ENCODE peak calls at places on chromosomes 12 and 14, in four cellular contexts. S is GM12865, Y is Kasumi-1, Z is nucleus accumbens. P is an unnamed sample.

GRCh38 chr12:60684988-60685655 is 1089.3 kb downstream of the SLC16A7 start:
- DNase-seq in S (peak), Y (no peak), Z (no peak), P (no peak)

GRCh38 chr12:5392961-5393360 is 38.9 kb upstream of the NTF3 start:
- DNase-seq in S (no peak), Y (no peak), Z (no peak), P (no peak)

GRCh38 chr12:68804654-68805591 is 3.1 kb upstream of the MDM2 start:
- DNase-seq in S (no peak), Y (no peak), Z (no peak), P (no peak)

GRCh38 chr12:122681814-122682213 is 21.3 kb downstream of the HCAR2 start:
- DNase-seq in S (peak), Y (no peak), Z (peak), P (peak)

GRCh38 chr14:37681486-37681885 is 86.1 kb downstream of the TTC6 start:
- DNase-seq in S (no peak), Y (no peak), Z (no peak), P (no peak)

GRCh38 chr12:26918321-26919215 is 19.2 kb downstream of the INTS13 start:
- DNase-seq in S (no peak), Y (peak), Z (no peak), P (peak)

GRCh38 chr12:108793756-108794441 is 62.6 kb upstream of the CORO1C start:
- DNase-seq in S (no peak), Y (no peak), Z (no peak), P (no peak)

GRCh38 chr14:97626088-97626487 is 828.9 kb downstream of the VRK1 start:
- DNase-seq in S (no peak), Y (no peak), Z (no peak), P (no peak)

GRCh38 chr14:69056389-69056788 is 77.3 kb upstream of the ACTN1 start:
- DNase-seq in S (no peak), Y (no peak), Z (peak), P (peak)

GRCh38 chr12:101703487-101703886 is 6.0 kb downstream of the CHPT1 start:
- DNase-seq in S (no peak), Y (no peak), Z (no peak), P (no peak)

GRCh38 chr12:10900530-10900929 is 8.8 kb downstream of the TAS2R13 start:
- DNase-seq in S (no peak), Y (no peak), Z (no peak), P (no peak)

GRCh38 chr12:126337556-126337955 is 1272.3 kb downstream of the AACS start:
- DNase-seq in S (no peak), Y (no peak), Z (no peak), P (no peak)

GRCh38 chr12:10143205-10143604 is 13.2 kb upstream of the CLEC7A start:
- DNase-seq in S (no peak), Y (no peak), Z (no peak), P (no peak)

GRCh38 chr12:95390192-95390591 is 83.8 kb upstream of the METAP2 start:
- DNase-seq in S (peak), Y (no peak), Z (no peak), P (no peak)

GRCh38 chr12:127489055-127489454 is 777.9 kb upstream of the TMEM132C start:
- DNase-seq in S (no peak), Y (no peak), Z (no peak), P (no peak)

GRCh38 chr14:104689620-104690265 is 325 bp downstream of the INF2 start:
- DNase-seq in S (no peak), Y (no peak), Z (peak), P (no peak)

GRCh38 chr12:71141270-71141948 is 16.4 kb downstream of the TSPAN8 start:
- DNase-seq in S (no peak), Y (no peak), Z (no peak), P (no peak)

GRCh38 chr14:102537981-102538597 is 28.5 kb upstream of the ANKRD9 start:
- DNase-seq in S (no peak), Y (no peak), Z (no peak), P (no peak)

GRCh38 chr14:71498151-71498734 is 434.0 kb upstream of the RGS6 start:
- DNase-seq in S (peak), Y (no peak), Z (no peak), P (no peak)

GRCh38 chr12:23949212-23950010 is at the start of gene SOX5:
- DNase-seq in S (no peak), Y (no peak), Z (peak), P (peak)

GRCh38 chr14:89618821-89619551 is 202.0 kb upstream of the FOXN3 start:
- DNase-seq in S (peak), Y (peak), Z (peak), P (peak)

GRCh38 chr12:108582509-108582908 is 15.4 kb downstream of the TMEM119 start:
- DNase-seq in S (no peak), Y (no peak), Z (no peak), P (no peak)

GRCh38 chr14:75689012-75689411 is 28.0 kb downstream of the TTLL5 start:
- DNase-seq in S (no peak), Y (no peak), Z (no peak), P (no peak)

GRCh38 chr14:95307402-95308041 is 12.2 kb downstream of the CLMN start:
- DNase-seq in S (no peak), Y (no peak), Z (peak), P (peak)

GRCh38 chr12:65083581-65083980 is 37.5 kb downstream of the WIF1 start:
- DNase-seq in S (no peak), Y (no peak), Z (no peak), P (no peak)

GRCh38 chr12:124564232-124564958 is 3.0 kb downstream of the NCOR2 start:
- DNase-seq in S (no peak), Y (no peak), Z (peak), P (no peak)

GRCh38 chr12:92080390-92081285 is 65.0 kb downstream of the BTG1 start:
- DNase-seq in S (peak), Y (no peak), Z (no peak), P (no peak)

GRCh38 chr12:7108042-7108927 is 729 bp downstream of the C1RL start:
- DNase-seq in S (peak), Y (peak), Z (peak), P (peak)

GRCh38 chr12:89475203-89475990 is 49.2 kb downstream of the GALNT4 start:
- DNase-seq in S (peak), Y (no peak), Z (no peak), P (no peak)

GRCh38 chr12:76552343-76552938 is 7.1 kb downstream of the OSBPL8 start:
- DNase-seq in S (no peak), Y (no peak), Z (no peak), P (no peak)

GRCh38 chr12:111248981-111249380 is 119.9 kb downstream of the PHETA1 start:
- DNase-seq in S (no peak), Y (no peak), Z (no peak), P (no peak)

GRCh38 chr12:56032006-56032405 is 9.7 kb upstream of the RPS26 start:
- DNase-seq in S (no peak), Y (no peak), Z (no peak), P (no peak)